ENCODE peak calls at places on chromosomes 4 and X, in seven cellular contexts. One of them, this sample, is unnamed.

GRCh38 chr4:159227378-159227777 is 124.5 kb downstream of the RAPGEF2 start:
- DNase-seq in IMR-90: peak
- DNase-seq in brain microvascular endothelial cell: peak
- DNase-seq in neural progenitor cell: no peak
- DNase-seq in dorsolateral prefrontal cortex: no peak
- DNase-seq in cardiac muscle cell: no peak
- DNase-seq in K562: no peak
- DNase-seq in this sample: no peak

GRCh38 chr4:176238819-176239218 is 30.2 kb downstream of the ASB5 start:
- DNase-seq in IMR-90: peak
- DNase-seq in brain microvascular endothelial cell: peak
- DNase-seq in neural progenitor cell: no peak
- DNase-seq in dorsolateral prefrontal cortex: no peak
- DNase-seq in cardiac muscle cell: no peak
- DNase-seq in K562: no peak
- DNase-seq in this sample: peak

GRCh38 chr4:2434420-2434819 is 15.7 kb downstream of the CFAP99 start:
- DNase-seq in IMR-90: no peak
- DNase-seq in brain microvascular endothelial cell: no peak
- DNase-seq in neural progenitor cell: no peak
- DNase-seq in dorsolateral prefrontal cortex: no peak
- DNase-seq in cardiac muscle cell: no peak
- DNase-seq in K562: no peak
- DNase-seq in this sample: no peak

GRCh38 chr4:168882650-168883233 is 127.3 kb downstream of the CBR4 start:
- DNase-seq in IMR-90: peak
- DNase-seq in brain microvascular endothelial cell: peak
- DNase-seq in neural progenitor cell: no peak
- DNase-seq in dorsolateral prefrontal cortex: no peak
- DNase-seq in cardiac muscle cell: peak
- DNase-seq in K562: no peak
- DNase-seq in this sample: no peak

GRCh38 chrX:35380808-35381700 is 417.1 kb upstream of the MAGEB16 start:
- DNase-seq in IMR-90: peak
- DNase-seq in brain microvascular endothelial cell: no peak
- DNase-seq in neural progenitor cell: peak
- DNase-seq in dorsolateral prefrontal cortex: no peak
- DNase-seq in cardiac muscle cell: peak
- DNase-seq in K562: no peak
- DNase-seq in this sample: peak

GRCh38 chr4:158849681-158850080 is 80.9 kb downstream of the FNIP2 start:
- DNase-seq in IMR-90: no peak
- DNase-seq in brain microvascular endothelial cell: no peak
- DNase-seq in neural progenitor cell: no peak
- DNase-seq in dorsolateral prefrontal cortex: no peak
- DNase-seq in cardiac muscle cell: no peak
- DNase-seq in K562: no peak
- DNase-seq in this sample: no peak

GRCh38 chr4:186554890-186555827 is at the start of gene MTNR1A:
- DNase-seq in IMR-90: no peak
- DNase-seq in brain microvascular endothelial cell: no peak
- DNase-seq in neural progenitor cell: peak
- DNase-seq in dorsolateral prefrontal cortex: peak
- DNase-seq in cardiac muscle cell: peak
- DNase-seq in K562: no peak
- DNase-seq in this sample: peak

GRCh38 chr4:57094482-57095223 is 15.5 kb downstream of the IGFBP7 start:
- DNase-seq in IMR-90: peak
- DNase-seq in brain microvascular endothelial cell: peak
- DNase-seq in neural progenitor cell: no peak
- DNase-seq in dorsolateral prefrontal cortex: no peak
- DNase-seq in cardiac muscle cell: peak
- DNase-seq in K562: no peak
- DNase-seq in this sample: peak

GRCh38 chrX:134782796-134783195 is 124.5 kb upstream of the PLAC1 start:
- DNase-seq in IMR-90: peak
- DNase-seq in brain microvascular endothelial cell: peak
- DNase-seq in neural progenitor cell: peak
- DNase-seq in dorsolateral prefrontal cortex: no peak
- DNase-seq in cardiac muscle cell: peak
- DNase-seq in K562: no peak
- DNase-seq in this sample: peak

GRCh38 chr4:187908079-187908501 is 87.5 kb upstream of the ZFP42 start:
- DNase-seq in IMR-90: peak
- DNase-seq in brain microvascular endothelial cell: peak
- DNase-seq in neural progenitor cell: no peak
- DNase-seq in dorsolateral prefrontal cortex: no peak
- DNase-seq in cardiac muscle cell: peak
- DNase-seq in K562: no peak
- DNase-seq in this sample: peak

GRCh38 chr4:183801460-183802168 is 103.5 kb upstream of the STOX2 start:
- DNase-seq in IMR-90: no peak
- DNase-seq in brain microvascular endothelial cell: no peak
- DNase-seq in neural progenitor cell: no peak
- DNase-seq in dorsolateral prefrontal cortex: no peak
- DNase-seq in cardiac muscle cell: no peak
- DNase-seq in K562: no peak
- DNase-seq in this sample: no peak

GRCh38 chr4:19999331-19999730 is 252.4 kb upstream of the SLIT2 start:
- DNase-seq in IMR-90: no peak
- DNase-seq in brain microvascular endothelial cell: no peak
- DNase-seq in neural progenitor cell: no peak
- DNase-seq in dorsolateral prefrontal cortex: peak
- DNase-seq in cardiac muscle cell: no peak
- DNase-seq in K562: no peak
- DNase-seq in this sample: no peak

GRCh38 chr4:10106421-10107039 is 10.1 kb downstream of the WDR1 start:
- DNase-seq in IMR-90: peak
- DNase-seq in brain microvascular endothelial cell: peak
- DNase-seq in neural progenitor cell: no peak
- DNase-seq in dorsolateral prefrontal cortex: peak
- DNase-seq in cardiac muscle cell: peak
- DNase-seq in K562: peak
- DNase-seq in this sample: peak

GRCh38 chrX:45758319-45758718 is 557.6 kb upstream of the DIPK2B start:
- DNase-seq in IMR-90: peak
- DNase-seq in brain microvascular endothelial cell: peak
- DNase-seq in neural progenitor cell: no peak
- DNase-seq in dorsolateral prefrontal cortex: no peak
- DNase-seq in cardiac muscle cell: peak
- DNase-seq in K562: no peak
- DNase-seq in this sample: peak

GRCh38 chrX:154815274-154815818 is 10.1 kb upstream of the MPP1 start:
- DNase-seq in IMR-90: peak
- DNase-seq in brain microvascular endothelial cell: peak
- DNase-seq in neural progenitor cell: no peak
- DNase-seq in dorsolateral prefrontal cortex: no peak
- DNase-seq in cardiac muscle cell: peak
- DNase-seq in K562: no peak
- DNase-seq in this sample: peak

GRCh38 chrX:42739258-42739657 is 38.7 kb downstream of the PPP1R2C start:
- DNase-seq in IMR-90: no peak
- DNase-seq in brain microvascular endothelial cell: no peak
- DNase-seq in neural progenitor cell: no peak
- DNase-seq in dorsolateral prefrontal cortex: no peak
- DNase-seq in cardiac muscle cell: peak
- DNase-seq in K562: no peak
- DNase-seq in this sample: no peak

GRCh38 chr4:23061431-23061830 is 368.7 kb downstream of the GBA3 start:
- DNase-seq in IMR-90: no peak
- DNase-seq in brain microvascular endothelial cell: no peak
- DNase-seq in neural progenitor cell: no peak
- DNase-seq in dorsolateral prefrontal cortex: no peak
- DNase-seq in cardiac muscle cell: no peak
- DNase-seq in K562: no peak
- DNase-seq in this sample: no peak

GRCh38 chrX:99301990-99302389 is 1108.1 kb downstream of the PCDH19 start:
- DNase-seq in IMR-90: no peak
- DNase-seq in brain microvascular endothelial cell: no peak
- DNase-seq in neural progenitor cell: peak
- DNase-seq in dorsolateral prefrontal cortex: no peak
- DNase-seq in cardiac muscle cell: no peak
- DNase-seq in K562: no peak
- DNase-seq in this sample: no peak

GRCh38 chr4:176319704-176320339 is at the start of gene SPCS3:
- DNase-seq in IMR-90: peak
- DNase-seq in brain microvascular endothelial cell: peak
- DNase-seq in neural progenitor cell: peak
- DNase-seq in dorsolateral prefrontal cortex: peak
- DNase-seq in cardiac muscle cell: peak
- DNase-seq in K562: peak
- DNase-seq in this sample: peak

GRCh38 chr4:164601653-164602052 is 152.3 kb upstream of the SMIM31 start:
- DNase-seq in IMR-90: no peak
- DNase-seq in brain microvascular endothelial cell: no peak
- DNase-seq in neural progenitor cell: no peak
- DNase-seq in dorsolateral prefrontal cortex: no peak
- DNase-seq in cardiac muscle cell: no peak
- DNase-seq in K562: no peak
- DNase-seq in this sample: no peak

GRCh38 chr4:177001271-177002175 is 208.8 kb upstream of the VEGFC start:
- DNase-seq in IMR-90: peak
- DNase-seq in brain microvascular endothelial cell: no peak
- DNase-seq in neural progenitor cell: no peak
- DNase-seq in dorsolateral prefrontal cortex: no peak
- DNase-seq in cardiac muscle cell: peak
- DNase-seq in K562: no peak
- DNase-seq in this sample: peak

GRCh38 chr4:151043803-151044535 is 28.9 kb upstream of the LRBA start:
- DNase-seq in IMR-90: peak
- DNase-seq in brain microvascular endothelial cell: no peak
- DNase-seq in neural progenitor cell: no peak
- DNase-seq in dorsolateral prefrontal cortex: no peak
- DNase-seq in cardiac muscle cell: no peak
- DNase-seq in K562: no peak
- DNase-seq in this sample: no peak

GRCh38 chrX:44708470-44708869 is 135.4 kb upstream of the DUSP21 start:
- DNase-seq in IMR-90: no peak
- DNase-seq in brain microvascular endothelial cell: no peak
- DNase-seq in neural progenitor cell: no peak
- DNase-seq in dorsolateral prefrontal cortex: no peak
- DNase-seq in cardiac muscle cell: no peak
- DNase-seq in K562: peak
- DNase-seq in this sample: no peak

GRCh38 chr4:7309636-7310035 is 117.3 kb downstream of the SORCS2 start:
- DNase-seq in IMR-90: no peak
- DNase-seq in brain microvascular endothelial cell: no peak
- DNase-seq in neural progenitor cell: no peak
- DNase-seq in dorsolateral prefrontal cortex: no peak
- DNase-seq in cardiac muscle cell: no peak
- DNase-seq in K562: no peak
- DNase-seq in this sample: no peak

GRCh38 chr4:7306986-7307385 is 114.6 kb downstream of the SORCS2 start:
- DNase-seq in IMR-90: no peak
- DNase-seq in brain microvascular endothelial cell: no peak
- DNase-seq in neural progenitor cell: no peak
- DNase-seq in dorsolateral prefrontal cortex: no peak
- DNase-seq in cardiac muscle cell: no peak
- DNase-seq in K562: no peak
- DNase-seq in this sample: no peak

GRCh38 chr4:7307391-7308099 is 115.2 kb downstream of the SORCS2 start:
- DNase-seq in IMR-90: no peak
- DNase-seq in brain microvascular endothelial cell: no peak
- DNase-seq in neural progenitor cell: no peak
- DNase-seq in dorsolateral prefrontal cortex: no peak
- DNase-seq in cardiac muscle cell: no peak
- DNase-seq in K562: no peak
- DNase-seq in this sample: no peak

GRCh38 chr4:7310441-7310840 is 118.1 kb downstream of the SORCS2 start:
- DNase-seq in IMR-90: no peak
- DNase-seq in brain microvascular endothelial cell: no peak
- DNase-seq in neural progenitor cell: no peak
- DNase-seq in dorsolateral prefrontal cortex: no peak
- DNase-seq in cardiac muscle cell: no peak
- DNase-seq in K562: no peak
- DNase-seq in this sample: no peak

GRCh38 chr4:7309176-7309575 is 116.8 kb downstream of the SORCS2 start:
- DNase-seq in IMR-90: no peak
- DNase-seq in brain microvascular endothelial cell: no peak
- DNase-seq in neural progenitor cell: no peak
- DNase-seq in dorsolateral prefrontal cortex: no peak
- DNase-seq in cardiac muscle cell: no peak
- DNase-seq in K562: no peak
- DNase-seq in this sample: no peak
- H3K4me3 ChIP-seq in IMR-90: no peak
- H3K4me3 ChIP-seq in brain microvascular endothelial cell: no peak
- H3K4me3 ChIP-seq in neural progenitor cell: no peak
- H3K4me3 ChIP-seq in dorsolateral prefrontal cortex: no peak
- H3K4me3 ChIP-seq in cardiac muscle cell: no peak
- H3K4me3 ChIP-seq in K562: no peak
- H3K4me3 ChIP-seq in this sample: no peak

GRCh38 chr4:82268826-82269193 is 105.0 kb downstream of the HNRNPD start:
- DNase-seq in IMR-90: no peak
- DNase-seq in brain microvascular endothelial cell: no peak
- DNase-seq in neural progenitor cell: no peak
- DNase-seq in dorsolateral prefrontal cortex: no peak
- DNase-seq in cardiac muscle cell: no peak
- DNase-seq in K562: no peak
- DNase-seq in this sample: no peak
- TF ChIP-seq CTCF in IMR-90: no peak
- TF ChIP-seq CTCF in brain microvascular endothelial cell: no peak
- TF ChIP-seq CTCF in neural progenitor cell: no peak
- TF ChIP-seq CTCF in dorsolateral prefrontal cortex: no peak
- TF ChIP-seq CTCF in cardiac muscle cell: no peak
- TF ChIP-seq CTCF in K562: peak
- TF ChIP-seq CTCF in this sample: no peak

DNA sequence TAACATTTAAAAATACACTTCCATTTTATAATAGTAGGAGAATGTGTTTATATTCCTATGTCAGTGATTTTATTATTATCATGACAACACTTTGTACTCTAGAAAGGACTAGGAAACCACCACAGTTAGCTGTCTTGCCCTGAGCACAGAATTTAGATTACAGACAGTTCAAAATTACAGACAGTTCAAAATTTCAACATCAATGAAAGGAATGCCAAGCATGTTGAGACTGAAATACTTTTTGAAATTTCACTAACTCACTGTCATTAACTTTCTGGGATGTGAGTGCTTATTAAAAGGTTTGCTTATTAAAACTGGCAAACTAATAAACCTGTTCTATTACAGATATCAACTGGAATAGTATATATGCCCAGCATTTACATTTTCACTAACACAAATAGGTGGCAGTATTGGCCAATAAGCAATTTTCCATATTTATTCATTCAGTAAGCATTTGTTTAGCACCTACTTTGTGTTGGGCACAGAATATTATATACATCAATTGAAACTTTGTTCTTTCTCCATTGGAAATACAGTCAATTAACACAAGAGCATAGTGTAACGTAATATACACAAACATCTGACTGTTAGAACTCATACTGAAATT is 179.4 kb downstream of the FBXW7 start:
- DNase-seq in IMR-90: peak
- DNase-seq in brain microvascular endothelial cell: peak
- DNase-seq in neural progenitor cell: no peak
- DNase-seq in dorsolateral prefrontal cortex: no peak
- DNase-seq in cardiac muscle cell: peak
- DNase-seq in K562: no peak
- DNase-seq in this sample: no peak
- H3K4me3 ChIP-seq in IMR-90: no peak
- H3K4me3 ChIP-seq in brain microvascular endothelial cell: no peak
- H3K4me3 ChIP-seq in neural progenitor cell: no peak
- H3K4me3 ChIP-seq in dorsolateral prefrontal cortex: no peak
- H3K4me3 ChIP-seq in cardiac muscle cell: no peak
- H3K4me3 ChIP-seq in K562: no peak
- H3K4me3 ChIP-seq in this sample: no peak

GRCh38 chrX:104618106-104618895 is 52.3 kb downstream of the IL1RAPL2 start:
- DNase-seq in IMR-90: no peak
- DNase-seq in brain microvascular endothelial cell: no peak
- DNase-seq in neural progenitor cell: no peak
- DNase-seq in dorsolateral prefrontal cortex: no peak
- DNase-seq in cardiac muscle cell: no peak
- DNase-seq in K562: no peak
- DNase-seq in this sample: no peak

GRCh38 chrX:104621781-104622180 is 55.8 kb downstream of the IL1RAPL2 start:
- DNase-seq in IMR-90: no peak
- DNase-seq in brain microvascular endothelial cell: no peak
- DNase-seq in neural progenitor cell: no peak
- DNase-seq in dorsolateral prefrontal cortex: no peak
- DNase-seq in cardiac muscle cell: no peak
- DNase-seq in K562: no peak
- DNase-seq in this sample: no peak
- TF ChIP-seq CTCF in IMR-90: no peak
- TF ChIP-seq CTCF in brain microvascular endothelial cell: no peak
- TF ChIP-seq CTCF in neural progenitor cell: no peak
- TF ChIP-seq CTCF in dorsolateral prefrontal cortex: no peak
- TF ChIP-seq CTCF in cardiac muscle cell: no peak
- TF ChIP-seq CTCF in K562: no peak
- TF ChIP-seq CTCF in this sample: no peak